ENCODE peak calls at places on chromosomes 5 and 9, in ten cellular contexts. One of them, this sample, is unnamed.
A peak's percentile ranks its signal among the peaks of the same experiment; 100 is the strongest.

GRCh38 chr9:114287763-114288232 is 35.1 kb upstream of the ORM1 start:
- DNase-seq in WTC11: no peak
- DNase-seq in spleen: peak; percentile 48
- DNase-seq in cardiac fibroblast: no peak
- DNase-seq in GM10248: no peak
- DNase-seq in HepG2: no peak
- DNase-seq in natural killer cell: no peak
- DNase-seq in astrocyte: no peak
- DNase-seq in fibroblast of pulmonary artery: no peak
- DNase-seq in AG10803: no peak
- DNase-seq in this sample: peak; percentile 8

GRCh38 chr5:172768573-172769323 is 2.2 kb downstream of the DUSP1 start:
- DNase-seq in WTC11: no peak
- DNase-seq in spleen: peak; percentile 86
- DNase-seq in cardiac fibroblast: peak; percentile 84
- DNase-seq in GM10248: no peak
- DNase-seq in HepG2: no peak
- DNase-seq in natural killer cell: peak; percentile 50
- DNase-seq in astrocyte: peak; percentile 52
- DNase-seq in fibroblast of pulmonary artery: peak; percentile 79
- DNase-seq in AG10803: peak; percentile 74
- DNase-seq in this sample: no peak

GRCh38 chr5:1885777-1886633 is 3.3 kb upstream of the IRX4 start:
- DNase-seq in WTC11: no peak
- DNase-seq in spleen: peak; percentile 51
- DNase-seq in cardiac fibroblast: no peak
- DNase-seq in GM10248: no peak
- DNase-seq in HepG2: no peak
- DNase-seq in natural killer cell: no peak
- DNase-seq in astrocyte: no peak
- DNase-seq in fibroblast of pulmonary artery: no peak
- DNase-seq in AG10803: no peak
- DNase-seq in this sample: no peak

GRCh38 chr5:115418788-115419187 is 122.3 kb upstream of the CCDC112 start:
- DNase-seq in WTC11: no peak
- DNase-seq in spleen: no peak
- DNase-seq in cardiac fibroblast: no peak
- DNase-seq in GM10248: no peak
- DNase-seq in HepG2: no peak
- DNase-seq in natural killer cell: no peak
- DNase-seq in astrocyte: no peak
- DNase-seq in fibroblast of pulmonary artery: no peak
- DNase-seq in AG10803: no peak
- DNase-seq in this sample: no peak

GRCh38 chr5:144150996-144151395 is 19.5 kb downstream of the YIPF5 start:
- DNase-seq in WTC11: no peak
- DNase-seq in spleen: no peak
- DNase-seq in cardiac fibroblast: no peak
- DNase-seq in GM10248: no peak
- DNase-seq in HepG2: no peak
- DNase-seq in natural killer cell: no peak
- DNase-seq in astrocyte: peak; percentile 29
- DNase-seq in fibroblast of pulmonary artery: peak; percentile 33
- DNase-seq in AG10803: peak; percentile 69
- DNase-seq in this sample: no peak

GRCh38 chr9:72349240-72349639 is 15.8 kb downstream of the ZFAND5 start:
- DNase-seq in WTC11: no peak
- DNase-seq in spleen: no peak
- DNase-seq in cardiac fibroblast: no peak
- DNase-seq in GM10248: no peak
- DNase-seq in HepG2: no peak
- DNase-seq in natural killer cell: no peak
- DNase-seq in astrocyte: no peak
- DNase-seq in fibroblast of pulmonary artery: no peak
- DNase-seq in AG10803: no peak
- DNase-seq in this sample: no peak

GRCh38 chr5:150009671-150010387 is 9.3 kb downstream of the HMGXB3 start:
- DNase-seq in WTC11: no peak
- DNase-seq in spleen: no peak
- DNase-seq in cardiac fibroblast: peak; percentile 35
- DNase-seq in GM10248: no peak
- DNase-seq in HepG2: no peak
- DNase-seq in natural killer cell: no peak
- DNase-seq in astrocyte: peak; percentile 41
- DNase-seq in fibroblast of pulmonary artery: peak; percentile 58
- DNase-seq in AG10803: no peak
- DNase-seq in this sample: no peak

GRCh38 chr5:169763437-169764301 is 126.6 kb downstream of the DOCK2 start:
- DNase-seq in WTC11: no peak
- DNase-seq in spleen: no peak
- DNase-seq in cardiac fibroblast: no peak
- DNase-seq in GM10248: peak; percentile 40
- DNase-seq in HepG2: no peak
- DNase-seq in natural killer cell: no peak
- DNase-seq in astrocyte: peak; percentile 46
- DNase-seq in fibroblast of pulmonary artery: no peak
- DNase-seq in AG10803: peak; percentile 73
- DNase-seq in this sample: no peak

GRCh38 chr5:172283020-172283861 is at the start of gene UBTD2:
- DNase-seq in WTC11: peak; percentile 81
- DNase-seq in spleen: peak; percentile 96
- DNase-seq in cardiac fibroblast: peak; percentile 85
- DNase-seq in GM10248: peak; percentile 89
- DNase-seq in HepG2: peak; percentile 45
- DNase-seq in natural killer cell: peak; percentile 72
- DNase-seq in astrocyte: peak; percentile 55
- DNase-seq in fibroblast of pulmonary artery: peak; percentile 73
- DNase-seq in AG10803: peak; percentile 78
- DNase-seq in this sample: peak; percentile 77

GRCh38 chr5:60207031-60207430 is 313.5 kb upstream of the PDE4D start:
- DNase-seq in WTC11: no peak
- DNase-seq in spleen: no peak
- DNase-seq in cardiac fibroblast: no peak
- DNase-seq in GM10248: peak; percentile 60
- DNase-seq in HepG2: no peak
- DNase-seq in natural killer cell: no peak
- DNase-seq in astrocyte: no peak
- DNase-seq in fibroblast of pulmonary artery: no peak
- DNase-seq in AG10803: no peak
- DNase-seq in this sample: no peak

GRCh38 chr5:136079195-136079985 is 50.6 kb downstream of the TGFBI start:
- DNase-seq in WTC11: peak; percentile 73
- DNase-seq in spleen: no peak
- DNase-seq in cardiac fibroblast: no peak
- DNase-seq in GM10248: no peak
- DNase-seq in HepG2: no peak
- DNase-seq in natural killer cell: no peak
- DNase-seq in astrocyte: no peak
- DNase-seq in fibroblast of pulmonary artery: no peak
- DNase-seq in AG10803: no peak
- DNase-seq in this sample: no peak

GRCh38 chr5:142235050-142235797 is 89.6 kb downstream of the SPRY4 start:
- DNase-seq in WTC11: peak; percentile 78
- DNase-seq in spleen: no peak
- DNase-seq in cardiac fibroblast: no peak
- DNase-seq in GM10248: no peak
- DNase-seq in HepG2: no peak
- DNase-seq in natural killer cell: no peak
- DNase-seq in astrocyte: peak; percentile 43
- DNase-seq in fibroblast of pulmonary artery: peak; percentile 19
- DNase-seq in AG10803: no peak
- DNase-seq in this sample: no peak

GRCh38 chr9:89730715-89731114 is 125.9 kb downstream of the GADD45G start:
- DNase-seq in WTC11: peak; percentile 24
- DNase-seq in spleen: no peak
- DNase-seq in cardiac fibroblast: no peak
- DNase-seq in GM10248: no peak
- DNase-seq in HepG2: peak; percentile 33
- DNase-seq in natural killer cell: no peak
- DNase-seq in astrocyte: no peak
- DNase-seq in fibroblast of pulmonary artery: no peak
- DNase-seq in AG10803: no peak
- DNase-seq in this sample: no peak

DNA sequence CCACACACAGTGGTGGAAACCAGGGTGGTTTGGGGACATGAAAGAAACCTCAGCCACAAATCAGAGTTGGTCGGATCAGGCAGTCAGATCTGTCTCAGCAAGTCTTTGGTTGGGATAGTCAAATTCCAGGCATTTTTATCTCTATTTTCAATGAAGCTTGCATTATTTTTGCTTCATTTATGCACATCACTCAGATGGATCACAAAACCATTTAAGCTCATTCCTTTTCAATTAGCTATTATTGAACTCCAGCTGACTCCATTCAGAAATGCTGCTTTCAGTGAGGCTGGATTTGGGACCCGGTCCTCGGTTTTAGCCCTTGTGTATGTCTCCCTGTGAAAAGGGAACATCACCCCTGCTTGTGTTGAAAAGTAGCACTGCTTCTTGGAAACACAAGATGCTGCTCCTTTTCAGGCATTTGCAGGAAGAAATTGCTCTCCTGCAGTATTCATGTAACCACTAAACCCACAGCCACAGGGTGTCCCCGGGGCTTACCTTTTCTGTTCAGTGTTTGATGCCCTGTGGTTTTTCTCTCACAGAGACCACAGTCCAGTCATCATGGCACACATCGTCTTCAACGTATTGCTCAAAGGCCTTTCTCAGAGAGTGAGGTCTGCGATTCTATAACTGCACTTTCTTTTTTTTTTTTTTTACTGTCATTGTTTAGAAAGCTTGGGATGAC is 232.9 kb downstream of the NFIB start:
- DNase-seq in WTC11: no peak
- DNase-seq in spleen: no peak
- DNase-seq in cardiac fibroblast: no peak
- DNase-seq in GM10248: no peak
- DNase-seq in HepG2: no peak
- DNase-seq in natural killer cell: no peak
- DNase-seq in astrocyte: peak; percentile 93
- DNase-seq in fibroblast of pulmonary artery: no peak
- DNase-seq in AG10803: no peak
- DNase-seq in this sample: no peak
- TF ChIP-seq CTCF in WTC11: no peak
- TF ChIP-seq CTCF in spleen: no peak
- TF ChIP-seq CTCF in cardiac fibroblast: no peak
- TF ChIP-seq CTCF in GM10248: no peak
- TF ChIP-seq CTCF in HepG2: no peak
- TF ChIP-seq CTCF in natural killer cell: no peak
- TF ChIP-seq CTCF in astrocyte: peak; percentile 2
- TF ChIP-seq CTCF in fibroblast of pulmonary artery: no peak
- TF ChIP-seq CTCF in AG10803: no peak
- TF ChIP-seq CTCF in this sample: no peak

DNA sequence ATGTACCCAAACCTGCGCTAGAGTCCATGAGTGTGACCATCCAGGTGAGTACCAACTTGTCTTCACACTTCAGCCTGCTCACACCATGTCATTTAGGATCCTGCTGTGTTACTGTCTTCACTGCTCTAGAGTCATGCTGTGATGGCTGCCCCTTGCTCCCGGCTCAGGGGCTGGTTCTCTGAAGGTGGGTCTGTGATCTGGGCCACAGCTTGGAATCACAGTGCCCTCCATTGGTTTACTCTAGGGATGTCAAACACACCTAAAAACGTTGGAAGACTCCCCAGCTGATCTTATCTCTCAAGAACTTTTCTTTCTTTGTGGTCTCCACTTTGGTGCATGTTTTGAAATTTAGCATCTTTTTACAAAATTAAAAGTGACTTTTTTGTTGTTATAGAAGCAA is 53.8 kb downstream of the NFX1 start:
- DNase-seq in WTC11: no peak
- DNase-seq in spleen: no peak
- DNase-seq in cardiac fibroblast: no peak
- DNase-seq in GM10248: no peak
- DNase-seq in HepG2: no peak
- DNase-seq in natural killer cell: no peak
- DNase-seq in astrocyte: no peak
- DNase-seq in fibroblast of pulmonary artery: no peak
- DNase-seq in AG10803: no peak
- DNase-seq in this sample: no peak
- TF ChIP-seq CTCF in WTC11: no peak
- TF ChIP-seq CTCF in spleen: no peak
- TF ChIP-seq CTCF in cardiac fibroblast: no peak
- TF ChIP-seq CTCF in GM10248: no peak
- TF ChIP-seq CTCF in HepG2: no peak
- TF ChIP-seq CTCF in natural killer cell: no peak
- TF ChIP-seq CTCF in astrocyte: no peak
- TF ChIP-seq CTCF in fibroblast of pulmonary artery: no peak
- TF ChIP-seq CTCF in AG10803: no peak
- TF ChIP-seq CTCF in this sample: no peak

DNA sequence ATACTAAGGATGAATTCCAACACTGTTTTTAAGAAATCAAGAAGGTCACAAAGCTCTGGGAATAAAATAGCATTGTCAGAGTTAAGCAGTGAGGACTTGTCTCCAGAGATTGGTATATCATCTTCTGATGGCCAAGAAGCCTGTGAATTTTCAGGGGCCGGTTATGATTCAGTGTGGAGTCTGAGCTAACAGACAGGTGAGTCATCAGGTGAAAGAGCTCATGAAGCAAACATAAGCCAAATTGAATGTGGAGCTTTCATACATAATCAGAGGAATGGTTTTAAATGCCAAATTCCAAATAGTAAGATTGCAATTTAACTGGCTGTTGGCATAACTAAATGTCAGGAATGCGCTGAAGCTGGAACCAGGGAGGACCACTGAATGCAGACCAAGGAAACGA is 494.2 kb downstream of the MTRR start:
- DNase-seq in WTC11: no peak
- DNase-seq in spleen: no peak
- DNase-seq in cardiac fibroblast: no peak
- DNase-seq in GM10248: no peak
- DNase-seq in HepG2: no peak
- DNase-seq in natural killer cell: no peak
- DNase-seq in astrocyte: peak; percentile 50
- DNase-seq in fibroblast of pulmonary artery: no peak
- DNase-seq in AG10803: no peak
- DNase-seq in this sample: no peak
- TF ChIP-seq CTCF in WTC11: no peak
- TF ChIP-seq CTCF in spleen: no peak
- TF ChIP-seq CTCF in cardiac fibroblast: no peak
- TF ChIP-seq CTCF in GM10248: no peak
- TF ChIP-seq CTCF in HepG2: no peak
- TF ChIP-seq CTCF in natural killer cell: no peak
- TF ChIP-seq CTCF in astrocyte: no peak
- TF ChIP-seq CTCF in fibroblast of pulmonary artery: no peak
- TF ChIP-seq CTCF in AG10803: no peak
- TF ChIP-seq CTCF in this sample: no peak

DNA sequence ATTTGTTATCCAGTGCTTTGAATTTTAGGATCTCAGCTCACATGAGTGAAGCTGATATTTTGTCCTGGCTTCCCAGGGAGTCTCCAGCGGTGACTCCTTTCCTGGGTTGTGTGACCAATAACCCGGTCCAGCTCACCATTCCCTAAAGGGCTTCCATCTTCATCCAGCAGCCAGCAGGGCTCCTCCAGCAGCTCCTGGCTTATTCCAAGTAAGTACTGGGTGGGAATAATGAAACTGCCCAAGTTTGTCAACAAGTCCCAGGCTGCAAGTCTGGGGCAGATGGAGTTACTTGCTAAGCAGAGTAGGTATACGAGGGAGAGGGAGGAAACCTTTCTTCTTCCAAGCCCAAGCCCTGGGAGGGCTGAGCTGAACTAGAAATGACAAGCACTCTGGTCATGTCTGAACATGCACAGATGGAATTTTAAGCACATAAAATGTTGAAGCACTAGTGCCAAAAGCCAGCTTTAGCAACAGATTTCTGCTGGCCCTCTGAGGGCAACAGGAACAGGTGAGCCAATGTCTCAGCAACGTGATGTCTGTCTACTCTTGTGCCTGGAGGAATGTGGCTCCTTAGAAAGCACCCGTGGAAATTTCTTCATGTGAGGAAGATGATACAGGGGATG is 153.7 kb upstream of the DAPK1 start:
- DNase-seq in WTC11: no peak
- DNase-seq in spleen: no peak
- DNase-seq in cardiac fibroblast: peak; percentile 31
- DNase-seq in GM10248: no peak
- DNase-seq in HepG2: no peak
- DNase-seq in natural killer cell: no peak
- DNase-seq in astrocyte: peak; percentile 12
- DNase-seq in fibroblast of pulmonary artery: no peak
- DNase-seq in AG10803: peak; percentile 34
- DNase-seq in this sample: no peak
- TF ChIP-seq CTCF in WTC11: no peak
- TF ChIP-seq CTCF in spleen: no peak
- TF ChIP-seq CTCF in cardiac fibroblast: no peak
- TF ChIP-seq CTCF in GM10248: no peak
- TF ChIP-seq CTCF in HepG2: no peak
- TF ChIP-seq CTCF in natural killer cell: no peak
- TF ChIP-seq CTCF in astrocyte: no peak
- TF ChIP-seq CTCF in fibroblast of pulmonary artery: no peak
- TF ChIP-seq CTCF in AG10803: no peak
- TF ChIP-seq CTCF in this sample: no peak